ENCODE peak calls at places on chromosomes 13 and 19, in six cellular contexts. W, I, Q, J, E and L are unnamed samples. For H3K36me3, the result is how much of the 10 kb centered on the place peaks cover.

GRCh38 chr13:44870456-44870929 is 118.8 kb downstream of the NUFIP1 start:
- DNase-seq in J (peak), E (no peak), W (no peak), I (no peak), Q (peak), L (no peak)

GRCh38 chr19:710767-711166 is 2.0 kb downstream of the PALM start:
- DNase-seq in E (peak), I (no peak), J (no peak), W (no peak), Q (no peak), L (no peak)

GRCh38 chr19:35381318-35381717 is 10.4 kb downstream of the GPR42 start:
- DNase-seq in Q (no peak), J (no peak), I (no peak), E (no peak), W (no peak), L (no peak)

GRCh38 chr13:107299717-107300116 is 731.8 kb upstream of the ARGLU1 start:
- DNase-seq in W (no peak), J (no peak), Q (no peak), I (no peak), E (no peak), L (no peak)

GRCh38 chr19:5536337-5536894 is 31.3 kb downstream of the TINCR start:
- DNase-seq in J (peak), I (peak), E (peak), Q (peak), W (peak), L (no peak)

GRCh38 chr13:25886438-25887214 is 165.2 kb downstream of the SHISA2 start:
- DNase-seq in E (peak), I (no peak), Q (no peak), W (no peak), J (peak), L (no peak)

GRCh38 chr19:6728346-6728745 is 7.9 kb upstream of the C3 start:
- DNase-seq in J (no peak), E (no peak), Q (no peak), I (peak), W (no peak), L (no peak)

GRCh38 chr19:56643460-56643763 is 453 bp downstream of the SMIM17 start:
- DNase-seq in I (no peak), W (no peak), J (no peak), E (no peak), Q (no peak), L (no peak)

GRCh38 chr13:78020861-78021260 is 102.2 kb upstream of the EDNRB start:
- DNase-seq in E (no peak), W (peak), Q (no peak), J (no peak), I (no peak), L (no peak)

GRCh38 chr13:98782654-98783053 is 30.2 kb upstream of the SLC15A1 start:
- DNase-seq in J (peak), W (no peak), E (peak), I (no peak), Q (no peak), L (no peak)

GRCh38 chr13:32206097-32206740 is 108.9 kb downstream of the ZAR1L start:
- DNase-seq in Q (no peak), J (peak), W (no peak), I (no peak), E (no peak), L (no peak)

GRCh38 chr19:3586707-3587346 is 1.5 kb downstream of the GIPC3 start:
- DNase-seq in W (no peak), Q (peak), E (no peak), J (no peak), I (no peak), L (no peak)

GRCh38 chr19:41362143-41362847 is 1.7 kb downstream of the B9D2 start:
- DNase-seq in E (no peak), W (no peak), I (no peak), J (no peak), Q (no peak), L (no peak)

GRCh38 chr13:71871844-71872243 is 4.8 kb upstream of the DACH1 start:
- DNase-seq in E (no peak), W (no peak), J (no peak), I (no peak), Q (no peak), L (no peak)

GRCh38 chr19:6060600-6061391 is 49.5 kb downstream of the RFX2 start:
- DNase-seq in E (peak), I (no peak), W (peak), Q (no peak), J (peak), L (peak)

GRCh38 chr13:83153833-83154232 is 728.4 kb downstream of the SLITRK1 start:
- DNase-seq in E (no peak), I (no peak), J (no peak), Q (no peak), W (no peak), L (no peak)

GRCh38 chr19:4442846-4443146 is 14.8 kb downstream of the UBXN6 start:
- DNase-seq in I (no peak), E (no peak), Q (no peak), W (no peak), J (no peak), L (no peak)

GRCh38 chr19:47111081-47111589 is 2.4 kb downstream of the ZC3H4 start:
- DNase-seq in Q (peak), I (peak), W (peak), E (no peak), J (peak), L (no peak)

GRCh38 chr19:41847351-41848105 is 2.7 kb downstream of the DMRTC2 start:
- DNase-seq in W (no peak), Q (no peak), E (no peak), J (no peak), I (no peak), L (no peak)

GRCh38 chr19:11949201-11949600 is 15.6 kb upstream of the ZNF763 start:
- DNase-seq in I (no peak), J (no peak), E (no peak), Q (no peak), W (no peak), L (no peak)

GRCh38 chr13:74290324-74290773 is 156.1 kb upstream of the KLF12 start:
- DNase-seq in Q (no peak), J (peak), E (peak), I (no peak), W (peak), L (peak)

GRCh38 chr13:77465595-77466195 is 69.8 kb upstream of the SCEL start:
- DNase-seq in Q (no peak), E (no peak), I (no peak), W (no peak), J (no peak), L (no peak)

GRCh38 chr13:36543671-36544070 is 111.4 kb downstream of the CCNA1 start:
- DNase-seq in Q (no peak), I (no peak), J (no peak), W (no peak), E (no peak), L (no peak)

GRCh38 chr13:94028234-94029145 is 451.0 kb downstream of the DCT start:
- DNase-seq in E (no peak), W (no peak), Q (no peak), J (no peak), I (no peak), L (no peak)

GRCh38 chr19:29121684-29122083 is 91.3 kb downstream of the UQCRFS1 start:
- DNase-seq in I (no peak), W (peak), Q (no peak), E (no peak), J (no peak), L (no peak)

GRCh38 chr13:54709546-54709945 is 1680.9 kb downstream of the OLFM4 start:
- DNase-seq in J (no peak), W (no peak), Q (no peak), I (no peak), E (no peak), L (no peak)

GRCh38 chr19:10842788-10843187 is 5.4 kb upstream of the C19orf38 start:
- DNase-seq in W (no peak), E (no peak), I (no peak), J (no peak), Q (no peak), L (no peak)

GRCh38 chr19:38640368-38640767 is 7.1 kb upstream of the ACTN4 start:
- DNase-seq in Q (no peak), E (no peak), I (no peak), J (no peak), W (no peak), L (no peak)

GRCh38 chr13:33676700-33677048 is 141.3 kb upstream of the RFC3 start:
- DNase-seq in E (peak), W (no peak), I (peak), J (peak), Q (peak), L (no peak)

GRCh38 chr19:50906217-50906616 is 5.0 kb downstream of the KLK4 start:
- DNase-seq in W (peak), Q (peak), I (no peak), E (no peak), J (no peak), L (peak)

GRCh38 chr19:58401825-58402433 is 6.5 kb downstream of the RNF225 start:
- DNase-seq in J (no peak), W (no peak), E (no peak), I (no peak), Q (no peak), L (no peak)

GRCh38 chr19:18743281-18743825 is 47.8 kb downstream of the COMP start:
- DNase-seq in W (peak), J (no peak), Q (peak), E (peak), I (peak), L (no peak)

GRCh38 chr19:15298847-15299567 is 33.3 kb downstream of the BRD4 start:
- DNase-seq in J (no peak), W (no peak), I (no peak), Q (no peak), E (no peak), L (no peak)

GRCh38 chr19:15294591-15294990 is 37.7 kb downstream of the BRD4 start:
- DNase-seq in W (no peak), E (no peak), Q (no peak), J (no peak), I (no peak), L (no peak)

GRCh38 chr19:15297416-15298224 is 34.7 kb downstream of the BRD4 start:
- DNase-seq in W (no peak), I (no peak), E (peak), J (peak), Q (no peak), L (no peak)

GRCh38 chr19:15296353-15296752 is 36.0 kb downstream of the BRD4 start:
- DNase-seq in Q (no peak), I (no peak), W (no peak), J (no peak), E (no peak), L (no peak)

DNA sequence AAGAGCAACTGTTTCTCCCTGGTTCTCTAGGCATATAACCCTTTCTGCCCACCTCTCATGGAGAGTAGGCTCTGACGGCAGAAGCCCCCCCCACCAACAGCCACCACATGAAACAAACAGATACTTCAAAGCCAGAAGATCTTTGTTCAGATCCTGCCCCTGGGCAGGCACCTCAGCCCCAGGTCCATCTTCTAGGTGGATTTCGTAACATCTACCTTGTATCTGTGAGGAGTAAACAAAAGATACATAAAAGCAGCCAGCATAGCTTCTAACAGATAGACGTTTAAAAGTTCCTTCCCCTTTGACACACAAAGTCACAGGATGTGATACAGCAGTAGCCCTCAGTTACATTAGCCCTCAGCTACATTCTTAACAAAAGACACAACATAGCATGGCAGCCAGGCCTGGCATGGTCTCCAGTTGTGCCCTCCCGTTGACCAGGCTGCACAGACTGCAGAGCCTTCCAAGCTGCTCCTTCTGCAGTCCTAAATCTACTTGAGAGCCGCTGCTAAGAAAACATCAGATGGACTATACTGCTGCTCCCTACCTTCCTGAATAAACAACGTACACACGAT is 35.4 kb downstream of the BRD4 start:
- DNase-seq in I (no peak), J (no peak), W (no peak), Q (no peak), E (no peak), L (no peak)
- H3K27ac ChIP-seq in I (peak), J (peak), W (no peak), Q (peak), E (peak), L (peak)

DNA sequence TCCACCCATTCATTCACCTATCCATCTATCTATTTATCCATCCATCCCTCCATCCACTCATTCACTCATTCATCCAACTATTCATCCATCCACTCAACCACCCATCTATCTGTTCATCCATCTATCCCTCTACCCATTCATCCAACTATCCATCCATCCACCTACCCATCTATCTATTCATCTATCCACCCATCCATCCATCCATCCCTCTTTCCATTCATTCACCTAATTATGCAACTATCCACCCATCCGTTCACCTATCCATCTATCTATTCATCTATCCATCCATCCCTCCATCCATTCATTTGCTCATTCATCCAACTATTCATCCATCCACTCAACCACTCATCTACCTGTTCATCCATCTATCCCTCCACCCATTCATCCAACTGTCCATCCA is 54.5 kb downstream of the UNC13A start:
- DNase-seq in W (no peak), I (no peak), J (no peak), E (no peak), Q (no peak), L (no peak)
- H3K36me3 ChIP-seq in W (under half), I (under half), J (under half), E (under half), Q (under half), L (under half)

DNA sequence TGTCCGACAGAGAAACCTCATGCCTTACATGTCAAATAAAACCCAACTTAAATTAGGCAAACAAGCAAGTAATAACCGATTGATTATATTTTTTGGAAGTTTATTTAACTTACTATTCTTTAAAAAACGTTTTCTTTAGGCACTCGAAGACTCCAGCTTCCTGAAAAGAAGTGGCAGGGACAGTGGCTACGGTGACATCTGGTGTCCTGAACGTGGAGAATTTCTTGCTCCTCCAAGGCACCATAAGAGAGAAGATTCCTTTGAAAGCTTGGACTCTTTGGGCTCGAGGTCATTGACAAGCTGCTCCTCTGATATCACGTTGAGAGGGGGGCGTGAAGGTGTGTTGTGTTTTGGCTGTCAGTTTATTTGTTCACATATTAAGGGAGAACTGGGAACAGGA is 164.4 kb downstream of the LMO7 start:
- DNase-seq in J (no peak), I (no peak), E (no peak), W (no peak), Q (no peak), L (no peak)
- H3K27ac ChIP-seq in J (no peak), I (no peak), E (no peak), W (no peak), Q (no peak), L (no peak)

GRCh38 chr13:85538957-85539356 is 260.3 kb downstream of the SLITRK6 start:
- DNase-seq in Q (no peak), J (peak), I (no peak), W (no peak), E (no peak), L (no peak)

GRCh38 chr13:85543144-85543543 is 256.1 kb downstream of the SLITRK6 start:
- DNase-seq in I (no peak), E (peak), W (no peak), Q (no peak), J (peak), L (no peak)

GRCh38 chr13:85544756-85545155 is 254.5 kb downstream of the SLITRK6 start:
- DNase-seq in J (no peak), E (no peak), W (peak), Q (no peak), I (no peak), L (no peak)

GRCh38 chr13:85536706-85537105 is 262.5 kb downstream of the SLITRK6 start:
- DNase-seq in J (peak), E (peak), I (no peak), W (no peak), Q (no peak), L (no peak)

DNA sequence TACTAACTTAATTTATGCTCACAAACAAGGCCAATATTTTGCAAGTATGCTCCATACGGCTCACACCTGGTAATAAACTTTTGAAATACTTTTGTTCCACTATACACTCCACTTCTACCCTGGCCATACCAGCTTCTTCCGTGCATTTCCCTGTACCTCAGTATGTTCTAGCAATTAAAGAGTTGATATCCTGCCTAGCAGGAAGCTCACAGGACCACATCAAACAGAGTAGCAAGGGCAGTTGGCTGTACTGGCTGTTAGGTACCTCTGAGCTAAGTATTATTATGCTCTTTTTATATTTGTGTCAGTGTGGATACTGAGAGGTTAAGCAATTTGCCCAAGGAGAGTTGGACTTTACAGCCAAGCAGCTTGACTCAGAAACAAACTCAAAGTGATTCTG is 257.7 kb downstream of the SLITRK6 start:
- DNase-seq in E (no peak), J (no peak), I (no peak), W (no peak), Q (no peak), L (no peak)
- H3K36me3 ChIP-seq in E (under half), J (under half), I (under half), W (under half), Q (under half), L (under half)

GRCh38 chr19:14404322-14404721 is 14.8 kb downstream of the DDX39A start:
- DNase-seq in W (no peak), J (no peak), E (no peak), Q (no peak), I (no peak), L (no peak)

GRCh38 chr19:14405380-14405757 is 13.8 kb downstream of the DDX39A start:
- DNase-seq in J (no peak), E (no peak), W (peak), Q (no peak), I (no peak), L (no peak)

GRCh38 chr19:14398563-14398962 is 17.3 kb downstream of the ADGRE5 start:
- DNase-seq in E (no peak), I (no peak), W (no peak), Q (no peak), J (no peak), L (no peak)

GRCh38 chr19:14400913-14401312 is 18.2 kb downstream of the DDX39A start:
- DNase-seq in Q (no peak), E (peak), W (no peak), J (no peak), I (no peak), L (no peak)

DNA sequence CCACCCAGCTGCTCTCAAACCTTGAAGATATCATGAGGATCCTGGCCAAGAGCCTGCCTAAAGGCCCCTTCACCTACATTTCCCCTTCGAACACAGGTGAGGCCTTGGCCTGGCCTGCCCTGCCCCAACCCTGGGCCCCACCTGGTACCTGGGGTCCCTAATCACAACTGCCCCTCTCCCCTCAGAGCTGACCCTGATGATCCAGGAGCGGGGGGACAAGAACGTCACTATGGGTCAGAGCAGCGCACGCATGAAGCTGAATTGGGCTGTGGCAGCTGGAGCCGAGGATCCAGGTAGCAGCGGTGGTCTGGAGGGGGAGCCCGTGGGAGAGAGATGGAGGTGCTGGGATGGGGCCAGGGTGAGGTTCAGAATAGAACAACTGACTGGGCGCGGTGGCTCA is 17.7 kb downstream of the DDX39A start:
- DNase-seq in Q (no peak), W (no peak), E (no peak), I (no peak), J (no peak), L (no peak)
- H3K27ac ChIP-seq in Q (peak), W (no peak), E (no peak), I (peak), J (no peak), L (peak)

DNA sequence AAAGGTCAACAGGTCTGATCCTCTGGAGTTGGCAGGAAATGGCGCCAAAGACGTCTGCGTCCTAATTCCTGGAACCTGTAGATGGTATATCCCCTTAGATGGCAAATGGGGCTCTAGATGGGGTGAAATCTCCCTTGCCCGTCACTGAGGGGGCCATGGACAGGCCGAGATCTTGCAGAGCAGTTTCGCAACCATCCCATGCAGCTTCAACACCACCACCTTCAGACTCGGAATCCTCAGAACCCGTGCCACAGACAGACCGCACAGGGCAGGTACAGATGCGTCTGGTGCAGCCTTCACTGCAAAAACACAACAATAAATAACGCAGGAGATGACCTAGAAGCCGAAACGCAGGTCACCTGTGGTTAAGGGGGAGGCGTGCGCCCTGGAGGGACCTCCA is 17.7 kb downstream of the REXO1 start:
- DNase-seq in J (no peak), E (no peak), I (no peak), Q (no peak), W (no peak), L (no peak)
- H3K36me3 ChIP-seq in J (under half), E (under half), I (half or more), Q (under half), W (under half), L (under half)